ENCODE peak calls at places on chromosomes 4 and X, in six cellular contexts. L is transverse colon, Q is upper lobe of right lung, W is hepatocyte, C is PC-3, B is astrocyte of the cerebellum. H is an unnamed sample.

GRCh38 chr4:26530094-26530493 is 39.8 kb upstream of the CCKAR start:
- DNase-seq in Q (no peak), W (no peak), B (no peak), C (no peak), L (no peak), H (no peak)

GRCh38 chr4:77451530-77451929 is 154.1 kb upstream of the CXCL13 start:
- DNase-seq in L (no peak), W (no peak), C (peak; percentile 11), Q (no peak), B (peak; percentile 22), H (no peak)

GRCh38 chrX:57573754-57574153 is 18.1 kb upstream of the ZXDB start:
- DNase-seq in W (no peak), L (no peak), C (peak; percentile 51), Q (no peak), B (no peak), H (no peak)

GRCh38 chr4:124933521-124933920 is 221.0 kb upstream of the ANKRD50 start:
- DNase-seq in L (no peak), B (no peak), Q (no peak), C (no peak), W (no peak), H (no peak)

GRCh38 chrX:67604979-67605703 is 61.3 kb downstream of the AR start:
- DNase-seq in B (peak; percentile 81), L (no peak), W (peak; percentile 25), C (no peak), Q (no peak), H (no peak)

GRCh38 chrX:103879339-103879738 is 47.3 kb upstream of the RAB9B start:
- DNase-seq in B (no peak), Q (no peak), L (no peak), W (no peak), C (peak; percentile 57), H (no peak)

GRCh38 chrX:7109838-7110793 is 37.4 kb upstream of the STS start:
- DNase-seq in L (no peak), C (no peak), Q (no peak), W (no peak), B (no peak), H (no peak)

GRCh38 chr4:117577686-117578085 is 456.6 kb upstream of the NDST3 start:
- DNase-seq in B (no peak), C (peak; percentile 19), L (no peak), Q (no peak), W (no peak), H (no peak)

GRCh38 chr4:67700119-67700873 is 659 bp downstream of the UBA6 start:
- DNase-seq in Q (no peak), L (no peak), C (peak; percentile 52), B (no peak), W (no peak), H (peak; percentile 18)

GRCh38 chrX:56733459-56734046 is 4.5 kb downstream of the NBDY start:
- DNase-seq in Q (no peak), L (peak; percentile 61), B (peak; percentile 13), C (peak; percentile 78), W (peak; percentile 73), H (no peak)

GRCh38 chr4:153018716-153019115 is 82.6 kb downstream of the FHDC1 start:
- DNase-seq in L (no peak), B (no peak), Q (no peak), W (no peak), C (no peak), H (no peak)

GRCh38 chr4:23654791-23655190 is 235.1 kb downstream of the PPARGC1A start:
- DNase-seq in B (peak; percentile 56), W (no peak), Q (no peak), C (peak; percentile 4), L (no peak), H (no peak)

GRCh38 chr4:6957994-6958393 is 48.4 kb downstream of the TBC1D14 start:
- DNase-seq in B (no peak), C (no peak), L (no peak), Q (peak; percentile 38), W (no peak), H (no peak)

GRCh38 chrX:2693526-2694002 is 2.5 kb downstream of the CD99 start:
- DNase-seq in L (no peak), W (no peak), C (no peak), Q (no peak), B (no peak), H (no peak)

GRCh38 chrX:27251369-27251768 is 211.8 kb downstream of the PPP4R3C start:
- DNase-seq in L (no peak), B (no peak), C (no peak), W (no peak), Q (no peak), H (no peak)

GRCh38 chr4:72525938-72526337 is 43.1 kb downstream of the ADAMTS3 start:
- DNase-seq in B (peak; percentile 75), Q (peak; percentile 60), W (peak; percentile 50), L (no peak), C (no peak), H (no peak)

GRCh38 chr4:179695175-179695574 is 2252.9 kb upstream of the AGA start:
- DNase-seq in Q (no peak), W (no peak), C (peak; percentile 66), B (peak; percentile 70), L (no peak), H (no peak)

GRCh38 chr4:174274436-174274835 is 9.0 kb downstream of the FBXO8 start:
- DNase-seq in L (no peak), Q (no peak), B (no peak), C (peak; percentile 39), W (no peak), H (no peak)

GRCh38 chr4:86032476-86033022 is 327.3 kb downstream of the MAPK10 start:
- DNase-seq in B (peak; percentile 87), Q (no peak), L (no peak), C (peak; percentile 69), W (peak; percentile 63), H (no peak)
- TF ChIP-seq CTCF in B (no peak), Q (no peak), L (no peak), C (no peak), W (no peak), H (no peak)

DNA sequence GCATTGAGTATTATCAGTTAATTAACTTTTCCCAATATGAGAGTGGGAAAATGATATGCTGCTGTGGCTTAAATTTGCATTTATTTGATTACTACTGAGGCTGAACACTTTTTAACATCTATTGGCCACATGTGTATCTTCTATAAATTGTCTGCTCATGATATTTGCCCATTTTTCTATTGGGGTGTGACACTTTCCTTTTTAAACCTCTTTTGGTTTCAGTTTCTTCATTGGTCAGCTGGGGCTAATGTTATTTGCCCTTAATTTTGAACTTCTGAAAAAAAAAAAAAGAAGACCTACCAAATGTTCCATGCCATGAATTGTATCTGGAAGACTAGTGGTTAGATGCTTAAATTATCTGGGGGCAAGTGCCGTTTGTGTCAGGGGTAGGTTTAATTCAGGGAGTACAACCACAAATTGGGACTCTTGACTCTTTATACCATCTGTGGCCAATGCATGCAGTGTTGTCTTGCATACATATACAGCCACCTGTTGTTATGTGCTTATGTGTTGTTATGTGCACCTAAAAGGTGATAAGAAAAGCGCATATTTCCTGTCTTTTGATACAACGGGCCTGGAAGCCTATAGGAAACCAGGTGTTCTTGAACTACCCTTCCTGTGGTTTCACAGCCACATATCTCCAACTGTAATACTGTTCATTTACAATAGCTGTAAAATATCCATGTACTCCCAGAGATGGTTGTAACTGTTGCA is 48.9 kb downstream of the SH2D1A start:
- DNase-seq in W (no peak), L (no peak), Q (no peak), C (no peak), B (no peak), H (no peak)
- H3K4me3 ChIP-seq in W (no peak overlapping the region), L (no peak overlapping the region), Q (no peak overlapping the region), C (no peak overlapping the region), B (no peak overlapping the region), H (no peak overlapping the region)

GRCh38 chr4:158170691-158171455 is 2.0 kb downstream of the GASK1B start:
- DNase-seq in B (no peak), Q (peak; percentile 78), W (peak; percentile 81), C (peak; percentile 53), L (peak; percentile 45), H (no peak)
- TF ChIP-seq CTCF in B (peak; percentile 25), Q (peak; percentile 58), W (peak; percentile 66), C (peak; percentile 69), L (peak; percentile 38), H (peak; percentile 54)

GRCh38 chrX:47623540-47624027 is 3.9 kb upstream of the SYN1 start:
- DNase-seq in B (peak; percentile 33), W (peak; percentile 75), Q (peak; percentile 64), C (no peak), L (peak; percentile 34), H (no peak)
- H3K4me3 ChIP-seq in B (peak overlapping the region; percentile 35), W (no peak overlapping the region), Q (peak overlapping the region; percentile 14), C (no peak overlapping the region), L (no peak overlapping the region), H (no peak overlapping the region)

GRCh38 chr4:149914521-149915115 is 99.0 kb upstream of the IQCM start:
- DNase-seq in L (peak; percentile 45), B (peak; percentile 35), W (peak; percentile 78), Q (no peak), C (peak; percentile 66), H (peak; percentile 5)
- TF ChIP-seq CTCF in L (peak; percentile 50), B (peak; percentile 86), W (peak; percentile 71), Q (peak; percentile 57), C (peak; percentile 80), H (peak; percentile 82)

GRCh38 chrX:153580700-153581386 is 18.1 kb downstream of the CCNQ start:
- DNase-seq in L (no peak), C (no peak), B (no peak), Q (no peak), W (no peak), H (no peak)
- H3K4me3 ChIP-seq in L (no peak overlapping the region), C (no peak overlapping the region), B (no peak overlapping the region), Q (no peak overlapping the region), W (no peak overlapping the region), H (no peak overlapping the region)

GRCh38 chr4:107757860-107758476 is 37.9 kb upstream of the PAPSS1 start:
- DNase-seq in W (peak; percentile 43), B (peak; percentile 13), L (no peak), Q (no peak), C (peak; percentile 61), H (no peak)
- TF ChIP-seq CTCF in W (peak; percentile 67), B (no peak), L (peak; percentile 59), Q (peak; percentile 67), C (peak; percentile 64), H (peak; percentile 6)

GRCh38 chr4:25162566-25162965 is 2.3 kb upstream of the SEPSECS start:
- DNase-seq in L (no peak), C (peak; percentile 52), B (no peak), Q (no peak), W (no peak), H (no peak)
- H3K4me3 ChIP-seq in L (no peak overlapping the region), C (peak overlapping the region; percentile 87), B (no peak overlapping the region), Q (no peak overlapping the region), W (no peak overlapping the region), H (no peak overlapping the region)

GRCh38 chr4:30269850-30270249 is 450.3 kb upstream of the PCDH7 start:
- DNase-seq in B (no peak), Q (no peak), W (peak; percentile 17), C (peak; percentile 35), L (no peak), H (no peak)
- TF ChIP-seq CTCF in B (no peak), Q (no peak), W (peak; percentile 47), C (peak; percentile 63), L (no peak), H (no peak)